ENCODE peak calls at places on chromosome 2, in eight cellular contexts. One of them, this sample, is unnamed.

GRCh38 chr2:177242136-177242987 is 22.2 kb downstream of the NFE2L2 start:
- DNase-seq in activated CD4-positive, CD25-positive, alpha-beta regulatory T cell treated with anti-CD3 and anti-CD28 coated beads, Interleukin-2, amount 50 U/mL, for 16 hours: no peak
- DNase-seq in fibroblast of lung: peak
- DNase-seq in astrocyte: peak
- DNase-seq in GM23248: peak
- DNase-seq in A549: peak
- DNase-seq in ovary: no peak
- DNase-seq in Peyer's patch: no peak
- DNase-seq in this sample: no peak

GRCh38 chr2:218878941-218879761 is 1.5 kb upstream of the WNT10A start:
- DNase-seq in activated CD4-positive, CD25-positive, alpha-beta regulatory T cell treated with anti-CD3 and anti-CD28 coated beads, Interleukin-2, amount 50 U/mL, for 16 hours: no peak
- DNase-seq in fibroblast of lung: no peak
- DNase-seq in astrocyte: no peak
- DNase-seq in GM23248: no peak
- DNase-seq in A549: no peak
- DNase-seq in ovary: peak
- DNase-seq in Peyer's patch: peak
- DNase-seq in this sample: no peak

GRCh38 chr2:119389615-119390306 is 23.0 kb downstream of the DBI start:
- DNase-seq in activated CD4-positive, CD25-positive, alpha-beta regulatory T cell treated with anti-CD3 and anti-CD28 coated beads, Interleukin-2, amount 50 U/mL, for 16 hours: no peak
- DNase-seq in fibroblast of lung: peak
- DNase-seq in astrocyte: peak
- DNase-seq in GM23248: peak
- DNase-seq in A549: no peak
- DNase-seq in ovary: peak
- DNase-seq in Peyer's patch: no peak
- DNase-seq in this sample: no peak

GRCh38 chr2:202237787-202238233 is 587 bp downstream of the SUMO1 start:
- DNase-seq in activated CD4-positive, CD25-positive, alpha-beta regulatory T cell treated with anti-CD3 and anti-CD28 coated beads, Interleukin-2, amount 50 U/mL, for 16 hours: no peak
- DNase-seq in fibroblast of lung: peak
- DNase-seq in astrocyte: peak
- DNase-seq in GM23248: peak
- DNase-seq in A549: peak
- DNase-seq in ovary: no peak
- DNase-seq in Peyer's patch: peak
- DNase-seq in this sample: no peak

GRCh38 chr2:121177905-121178304 is 107.1 kb downstream of the TFCP2L1 start:
- DNase-seq in activated CD4-positive, CD25-positive, alpha-beta regulatory T cell treated with anti-CD3 and anti-CD28 coated beads, Interleukin-2, amount 50 U/mL, for 16 hours: no peak
- DNase-seq in fibroblast of lung: no peak
- DNase-seq in astrocyte: no peak
- DNase-seq in GM23248: no peak
- DNase-seq in A549: no peak
- DNase-seq in ovary: no peak
- DNase-seq in Peyer's patch: no peak
- DNase-seq in this sample: no peak

GRCh38 chr2:231172020-231172419 is 26.4 kb upstream of the ARMC9 start:
- DNase-seq in activated CD4-positive, CD25-positive, alpha-beta regulatory T cell treated with anti-CD3 and anti-CD28 coated beads, Interleukin-2, amount 50 U/mL, for 16 hours: no peak
- DNase-seq in fibroblast of lung: no peak
- DNase-seq in astrocyte: peak
- DNase-seq in GM23248: peak
- DNase-seq in A549: no peak
- DNase-seq in ovary: no peak
- DNase-seq in Peyer's patch: no peak
- DNase-seq in this sample: no peak

GRCh38 chr2:2104331-2104730 is 226.7 kb downstream of the MYT1L start:
- DNase-seq in activated CD4-positive, CD25-positive, alpha-beta regulatory T cell treated with anti-CD3 and anti-CD28 coated beads, Interleukin-2, amount 50 U/mL, for 16 hours: no peak
- DNase-seq in fibroblast of lung: no peak
- DNase-seq in astrocyte: no peak
- DNase-seq in GM23248: no peak
- DNase-seq in A549: no peak
- DNase-seq in ovary: no peak
- DNase-seq in Peyer's patch: no peak
- DNase-seq in this sample: no peak

GRCh38 chr2:11250400-11251277 is 93.8 kb downstream of the ROCK2 start:
- DNase-seq in activated CD4-positive, CD25-positive, alpha-beta regulatory T cell treated with anti-CD3 and anti-CD28 coated beads, Interleukin-2, amount 50 U/mL, for 16 hours: no peak
- DNase-seq in fibroblast of lung: no peak
- DNase-seq in astrocyte: peak
- DNase-seq in GM23248: peak
- DNase-seq in A549: no peak
- DNase-seq in ovary: no peak
- DNase-seq in Peyer's patch: no peak
- DNase-seq in this sample: no peak

GRCh38 chr2:107112561-107112960 is 226.6 kb upstream of the ST6GAL2 start:
- DNase-seq in activated CD4-positive, CD25-positive, alpha-beta regulatory T cell treated with anti-CD3 and anti-CD28 coated beads, Interleukin-2, amount 50 U/mL, for 16 hours: no peak
- DNase-seq in fibroblast of lung: no peak
- DNase-seq in astrocyte: no peak
- DNase-seq in GM23248: no peak
- DNase-seq in A549: no peak
- DNase-seq in ovary: no peak
- DNase-seq in Peyer's patch: no peak
- DNase-seq in this sample: no peak

GRCh38 chr2:212328129-212328528 is 210.5 kb downstream of the ERBB4 start:
- DNase-seq in activated CD4-positive, CD25-positive, alpha-beta regulatory T cell treated with anti-CD3 and anti-CD28 coated beads, Interleukin-2, amount 50 U/mL, for 16 hours: no peak
- DNase-seq in fibroblast of lung: no peak
- DNase-seq in astrocyte: no peak
- DNase-seq in GM23248: peak
- DNase-seq in A549: no peak
- DNase-seq in ovary: no peak
- DNase-seq in Peyer's patch: no peak
- DNase-seq in this sample: no peak

GRCh38 chr2:60140180-60140579 is 413.3 kb downstream of the BCL11A start:
- DNase-seq in activated CD4-positive, CD25-positive, alpha-beta regulatory T cell treated with anti-CD3 and anti-CD28 coated beads, Interleukin-2, amount 50 U/mL, for 16 hours: no peak
- DNase-seq in fibroblast of lung: no peak
- DNase-seq in astrocyte: no peak
- DNase-seq in GM23248: peak
- DNase-seq in A549: no peak
- DNase-seq in ovary: no peak
- DNase-seq in Peyer's patch: no peak
- DNase-seq in this sample: no peak

GRCh38 chr2:44324971-44325426 is 36.3 kb downstream of the PREPL start:
- DNase-seq in activated CD4-positive, CD25-positive, alpha-beta regulatory T cell treated with anti-CD3 and anti-CD28 coated beads, Interleukin-2, amount 50 U/mL, for 16 hours: no peak
- DNase-seq in fibroblast of lung: peak
- DNase-seq in astrocyte: peak
- DNase-seq in GM23248: peak
- DNase-seq in A549: no peak
- DNase-seq in ovary: no peak
- DNase-seq in Peyer's patch: no peak
- DNase-seq in this sample: no peak

GRCh38 chr2:142380372-142380771 is 249.6 kb upstream of the LRP1B start:
- DNase-seq in activated CD4-positive, CD25-positive, alpha-beta regulatory T cell treated with anti-CD3 and anti-CD28 coated beads, Interleukin-2, amount 50 U/mL, for 16 hours: no peak
- DNase-seq in fibroblast of lung: no peak
- DNase-seq in astrocyte: no peak
- DNase-seq in GM23248: no peak
- DNase-seq in A549: no peak
- DNase-seq in ovary: no peak
- DNase-seq in Peyer's patch: no peak
- DNase-seq in this sample: no peak

GRCh38 chr2:1602359-1603010 is 141.8 kb downstream of the PXDN start:
- DNase-seq in activated CD4-positive, CD25-positive, alpha-beta regulatory T cell treated with anti-CD3 and anti-CD28 coated beads, Interleukin-2, amount 50 U/mL, for 16 hours: no peak
- DNase-seq in fibroblast of lung: no peak
- DNase-seq in astrocyte: no peak
- DNase-seq in GM23248: no peak
- DNase-seq in A549: no peak
- DNase-seq in ovary: no peak
- DNase-seq in Peyer's patch: no peak
- DNase-seq in this sample: no peak

GRCh38 chr2:236535024-236535423 is 34.6 kb upstream of the ACKR3 start:
- DNase-seq in activated CD4-positive, CD25-positive, alpha-beta regulatory T cell treated with anti-CD3 and anti-CD28 coated beads, Interleukin-2, amount 50 U/mL, for 16 hours: no peak
- DNase-seq in fibroblast of lung: peak
- DNase-seq in astrocyte: peak
- DNase-seq in GM23248: peak
- DNase-seq in A549: no peak
- DNase-seq in ovary: no peak
- DNase-seq in Peyer's patch: no peak
- DNase-seq in this sample: no peak

GRCh38 chr2:190970170-190970569 is 43.8 kb downstream of the STAT1 start:
- DNase-seq in activated CD4-positive, CD25-positive, alpha-beta regulatory T cell treated with anti-CD3 and anti-CD28 coated beads, Interleukin-2, amount 50 U/mL, for 16 hours: no peak
- DNase-seq in fibroblast of lung: no peak
- DNase-seq in astrocyte: no peak
- DNase-seq in GM23248: no peak
- DNase-seq in A549: no peak
- DNase-seq in ovary: no peak
- DNase-seq in Peyer's patch: no peak
- DNase-seq in this sample: no peak

GRCh38 chr2:219433666-219434467 is 776 bp upstream of the SPEG start:
- DNase-seq in activated CD4-positive, CD25-positive, alpha-beta regulatory T cell treated with anti-CD3 and anti-CD28 coated beads, Interleukin-2, amount 50 U/mL, for 16 hours: no peak
- DNase-seq in fibroblast of lung: peak
- DNase-seq in astrocyte: peak
- DNase-seq in GM23248: peak
- DNase-seq in A549: no peak
- DNase-seq in ovary: peak
- DNase-seq in Peyer's patch: no peak
- DNase-seq in this sample: no peak

GRCh38 chr2:196758474-196759377 is 40.8 kb downstream of the GTF3C3 start:
- DNase-seq in activated CD4-positive, CD25-positive, alpha-beta regulatory T cell treated with anti-CD3 and anti-CD28 coated beads, Interleukin-2, amount 50 U/mL, for 16 hours: no peak
- DNase-seq in fibroblast of lung: peak
- DNase-seq in astrocyte: no peak
- DNase-seq in GM23248: peak
- DNase-seq in A549: no peak
- DNase-seq in ovary: no peak
- DNase-seq in Peyer's patch: no peak
- DNase-seq in this sample: no peak

GRCh38 chr2:218988650-218989049 is 3.7 kb upstream of the FEV start:
- DNase-seq in activated CD4-positive, CD25-positive, alpha-beta regulatory T cell treated with anti-CD3 and anti-CD28 coated beads, Interleukin-2, amount 50 U/mL, for 16 hours: no peak
- DNase-seq in fibroblast of lung: no peak
- DNase-seq in astrocyte: no peak
- DNase-seq in GM23248: no peak
- DNase-seq in A549: no peak
- DNase-seq in ovary: no peak
- DNase-seq in Peyer's patch: no peak
- DNase-seq in this sample: no peak

GRCh38 chr2:128413014-128413717 is 94.5 kb upstream of the HS6ST1 start:
- DNase-seq in activated CD4-positive, CD25-positive, alpha-beta regulatory T cell treated with anti-CD3 and anti-CD28 coated beads, Interleukin-2, amount 50 U/mL, for 16 hours: no peak
- DNase-seq in fibroblast of lung: no peak
- DNase-seq in astrocyte: no peak
- DNase-seq in GM23248: no peak
- DNase-seq in A549: no peak
- DNase-seq in ovary: peak
- DNase-seq in Peyer's patch: no peak
- DNase-seq in this sample: no peak

GRCh38 chr2:68466361-68466777 is 725 bp downstream of the FBXO48 start:
- DNase-seq in activated CD4-positive, CD25-positive, alpha-beta regulatory T cell treated with anti-CD3 and anti-CD28 coated beads, Interleukin-2, amount 50 U/mL, for 16 hours: peak
- DNase-seq in fibroblast of lung: peak
- DNase-seq in astrocyte: peak
- DNase-seq in GM23248: peak
- DNase-seq in A549: peak
- DNase-seq in ovary: no peak
- DNase-seq in Peyer's patch: peak
- DNase-seq in this sample: no peak

GRCh38 chr2:212958757-212959295 is 192.6 kb downstream of the IKZF2 start:
- DNase-seq in activated CD4-positive, CD25-positive, alpha-beta regulatory T cell treated with anti-CD3 and anti-CD28 coated beads, Interleukin-2, amount 50 U/mL, for 16 hours: no peak
- DNase-seq in fibroblast of lung: no peak
- DNase-seq in astrocyte: peak
- DNase-seq in GM23248: peak
- DNase-seq in A549: no peak
- DNase-seq in ovary: no peak
- DNase-seq in Peyer's patch: no peak
- DNase-seq in this sample: no peak

GRCh38 chr2:132969371-132969985 is 299.5 kb upstream of the LYPD1 start:
- DNase-seq in activated CD4-positive, CD25-positive, alpha-beta regulatory T cell treated with anti-CD3 and anti-CD28 coated beads, Interleukin-2, amount 50 U/mL, for 16 hours: no peak
- DNase-seq in fibroblast of lung: no peak
- DNase-seq in astrocyte: no peak
- DNase-seq in GM23248: peak
- DNase-seq in A549: no peak
- DNase-seq in ovary: no peak
- DNase-seq in Peyer's patch: no peak
- DNase-seq in this sample: no peak